ENCODE peak calls at places on chromosomes 5 and 9, in seven cellular contexts. T, V, C, I, U, M and Z are unnamed samples.
A peak's percentile ranks its signal among the peaks of the same experiment; 100 is the strongest.

GRCh38 chr9:111056554-111056953 is 18.3 kb upstream of the LPAR1 start:
- DNase-seq in M (no peak), I (no peak), V (no peak), T (no peak), U (peak; percentile 80), C (no peak), Z (no peak)

GRCh38 chr5:170219615-170220014 is 13.2 kb upstream of the C5orf58 start:
- DNase-seq in U (peak; percentile 32), I (no peak), M (no peak), C (peak; percentile 90), T (no peak), V (no peak), Z (no peak)

GRCh38 chr9:107465467-107466451 is 23.8 kb downstream of the KLF4 start:
- DNase-seq in T (peak; percentile 85), U (peak; percentile 33), M (peak; percentile 80), V (no peak), I (peak; percentile 83), C (peak; percentile 55), Z (peak; percentile 63)

GRCh38 chr9:123150708-123151503 is 117.4 kb downstream of the GPR21 start:
- DNase-seq in T (no peak), M (no peak), V (no peak), U (peak; percentile 41), I (no peak), C (peak; percentile 2), Z (no peak)

GRCh38 chr9:126459965-126460843 is 133.6 kb downstream of the MVB12B start:
- DNase-seq in V (no peak), I (no peak), M (no peak), U (peak; percentile 13), T (no peak), C (no peak), Z (no peak)

GRCh38 chr9:129596541-129597328 is 24.2 kb downstream of the C9orf50 start:
- DNase-seq in T (peak; percentile 88), M (peak; percentile 80), U (peak; percentile 73), I (peak; percentile 61), C (peak; percentile 25), V (no peak), Z (no peak)

GRCh38 chr5:143554918-143555477 is 151.5 kb upstream of the NR3C1 start:
- DNase-seq in V (no peak), U (peak; percentile 84), I (no peak), M (no peak), C (no peak), T (no peak), Z (no peak)

GRCh38 chr9:129363216-129363873 is 185.3 kb upstream of the IER5L start:
- DNase-seq in C (no peak), M (no peak), V (no peak), U (no peak), T (no peak), I (no peak), Z (no peak)

GRCh38 chr5:172858511-172858989 is 24.5 kb downstream of the ERGIC1 start:
- DNase-seq in C (peak; percentile 54), I (no peak), V (no peak), T (no peak), M (no peak), U (no peak), Z (no peak)

GRCh38 chr9:124676159-124676551 is 95.0 kb downstream of the NR6A1 start:
- DNase-seq in I (no peak), T (no peak), U (no peak), M (no peak), C (no peak), V (no peak), Z (no peak)

GRCh38 chr9:84867171-84867570 is 197.6 kb downstream of the NTRK2 start:
- DNase-seq in I (no peak), M (no peak), U (no peak), T (no peak), V (no peak), C (no peak), Z (no peak)

GRCh38 chr9:13758876-13759275 is 479.4 kb upstream of the MPDZ start:
- DNase-seq in M (peak; percentile 17), U (no peak), C (no peak), V (no peak), I (no peak), T (no peak), Z (no peak)

GRCh38 chr5:37900692-37901091 is 60.9 kb upstream of the GDNF start:
- DNase-seq in M (peak; percentile 50), U (peak; percentile 53), C (peak; percentile 54), T (peak; percentile 46), V (no peak), I (no peak), Z (no peak)

GRCh38 chr9:86867658-86868313 is 79.5 kb downstream of the GAS1 start:
- DNase-seq in I (no peak), C (no peak), T (peak; percentile 13), M (no peak), V (no peak), U (no peak), Z (no peak)

GRCh38 chr5:23820764-23821471 is 313.5 kb downstream of the PRDM9 start:
- DNase-seq in M (no peak), C (peak; percentile 84), U (peak; percentile 1), I (no peak), V (no peak), T (peak; percentile 66), Z (no peak)

GRCh38 chr5:180628827-180629702 is 20.3 kb downstream of the FLT4 start:
- DNase-seq in M (no peak), I (no peak), C (no peak), V (no peak), U (no peak), T (no peak), Z (no peak)

GRCh38 chr9:108837530-108837929 is 18.3 kb downstream of the ACTL7B start:
- DNase-seq in M (no peak), C (peak; percentile 79), V (no peak), I (no peak), U (no peak), T (no peak), Z (no peak)

DNA sequence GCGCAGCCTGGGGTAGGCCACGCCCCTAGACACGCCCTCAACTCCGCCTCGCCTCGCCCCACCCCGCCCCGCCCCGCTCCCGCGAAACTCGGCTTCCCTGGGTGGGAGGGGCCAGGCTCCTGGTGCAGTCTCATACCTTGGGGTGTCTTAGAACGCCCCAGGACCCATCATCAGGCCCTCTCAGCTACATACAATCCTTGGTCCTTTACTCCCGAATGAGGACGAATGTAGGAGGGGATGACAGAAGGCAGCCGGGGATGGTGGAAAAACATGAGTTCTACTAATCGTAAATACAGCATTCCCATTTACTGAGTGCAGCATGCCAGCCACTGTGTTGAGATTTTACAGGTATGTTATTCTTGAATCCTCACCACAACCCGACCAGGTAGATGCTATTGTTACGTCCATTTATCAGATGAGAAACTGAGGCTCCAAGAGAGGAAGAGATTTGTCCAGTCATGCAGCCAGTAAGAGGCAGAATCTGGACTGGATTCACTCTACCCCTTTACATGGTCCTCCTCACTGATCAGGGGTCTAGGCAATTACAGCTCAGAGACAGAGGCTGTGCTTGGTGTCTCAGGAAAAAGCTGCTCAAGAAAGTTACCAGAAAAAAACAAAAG is 6.8 kb downstream of the SH2D3C start:
- DNase-seq in C (no peak), T (no peak), V (no peak), M (no peak), I (no peak), U (no peak), Z (no peak)
- H3K27ac ChIP-seq in C (no peak overlapping the region), T (no peak overlapping the region), V (peak overlapping the region; percentile 58), M (no peak overlapping the region), I (no peak overlapping the region), U (no peak overlapping the region), Z (peak overlapping the region; percentile 51)

GRCh38 chr9:6567140-6567591 is 78.4 kb downstream of the GLDC start:
- DNase-seq in T (no peak), U (peak; percentile 97), V (no peak), I (no peak), C (peak; percentile 87), M (no peak), Z (peak; percentile 54)

GRCh38 chr9:6566409-6567139 is 79.0 kb downstream of the GLDC start:
- DNase-seq in V (no peak), U (peak; percentile 99), M (no peak), C (peak; percentile 97), I (no peak), T (no peak), Z (no peak)

GRCh38 chr9:6564868-6565267 is 80.7 kb downstream of the GLDC start:
- DNase-seq in I (no peak), T (no peak), V (no peak), M (peak; percentile 42), U (no peak), C (no peak), Z (no peak)

GRCh38 chr9:6564370-6564769 is 81.2 kb downstream of the GLDC start:
- DNase-seq in C (peak; percentile 41), U (no peak), V (no peak), T (no peak), I (no peak), M (no peak), Z (no peak)

DNA sequence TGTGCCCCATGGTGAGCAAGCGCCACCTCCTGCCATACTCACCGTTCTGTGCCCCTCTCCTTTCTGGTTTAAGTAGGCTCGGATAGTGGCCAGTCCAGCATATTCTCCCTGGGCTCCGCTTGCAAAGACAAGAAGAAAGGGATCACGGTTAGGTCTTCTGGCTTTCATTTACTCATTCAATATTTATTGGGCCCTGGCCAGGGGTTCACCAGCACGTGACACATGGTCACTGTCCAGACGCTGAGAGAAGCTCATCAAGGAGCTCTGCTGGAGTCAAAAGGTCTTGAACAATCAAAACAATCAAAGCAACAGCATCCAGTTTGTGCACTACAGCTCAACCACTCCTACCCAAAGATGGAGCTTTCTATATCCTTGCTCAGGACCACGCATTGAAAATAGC is 80.2 kb downstream of the GLDC start:
- DNase-seq in T (no peak), I (no peak), C (no peak), V (no peak), U (no peak), M (no peak), Z (no peak)
- H3K4me3 ChIP-seq in T (no peak overlapping the region), I (no peak overlapping the region), C (no peak overlapping the region), V (no peak overlapping the region), U (no peak overlapping the region), M (no peak overlapping the region), Z (no peak overlapping the region)

DNA sequence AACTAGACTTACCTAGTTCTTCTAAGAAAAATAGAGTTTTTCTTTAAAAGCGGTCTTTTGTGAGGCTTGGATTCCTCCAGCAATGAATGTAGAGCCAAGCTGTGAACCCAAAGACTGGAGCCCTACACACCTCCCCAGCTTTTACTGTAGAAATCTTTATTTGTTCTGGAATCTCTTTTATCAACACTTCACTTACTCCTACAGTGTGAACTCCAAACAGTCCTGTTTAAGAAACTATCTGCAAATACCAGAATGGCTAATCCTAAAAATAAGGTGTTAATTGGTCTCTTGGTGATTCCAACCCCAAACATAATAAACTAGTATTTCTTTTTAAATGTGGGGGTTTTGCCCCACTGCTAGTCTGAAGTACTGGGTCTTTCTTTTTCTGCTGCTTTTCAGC is 103.9 kb downstream of the ENC1 start:
- DNase-seq in I (no peak), T (no peak), U (no peak), M (no peak), V (no peak), C (no peak), Z (no peak)
- H3K27ac ChIP-seq in I (no peak overlapping the region), T (peak overlapping the region; percentile 27), U (no peak overlapping the region), M (no peak overlapping the region), V (no peak overlapping the region), C (no peak overlapping the region), Z (no peak overlapping the region)

DNA sequence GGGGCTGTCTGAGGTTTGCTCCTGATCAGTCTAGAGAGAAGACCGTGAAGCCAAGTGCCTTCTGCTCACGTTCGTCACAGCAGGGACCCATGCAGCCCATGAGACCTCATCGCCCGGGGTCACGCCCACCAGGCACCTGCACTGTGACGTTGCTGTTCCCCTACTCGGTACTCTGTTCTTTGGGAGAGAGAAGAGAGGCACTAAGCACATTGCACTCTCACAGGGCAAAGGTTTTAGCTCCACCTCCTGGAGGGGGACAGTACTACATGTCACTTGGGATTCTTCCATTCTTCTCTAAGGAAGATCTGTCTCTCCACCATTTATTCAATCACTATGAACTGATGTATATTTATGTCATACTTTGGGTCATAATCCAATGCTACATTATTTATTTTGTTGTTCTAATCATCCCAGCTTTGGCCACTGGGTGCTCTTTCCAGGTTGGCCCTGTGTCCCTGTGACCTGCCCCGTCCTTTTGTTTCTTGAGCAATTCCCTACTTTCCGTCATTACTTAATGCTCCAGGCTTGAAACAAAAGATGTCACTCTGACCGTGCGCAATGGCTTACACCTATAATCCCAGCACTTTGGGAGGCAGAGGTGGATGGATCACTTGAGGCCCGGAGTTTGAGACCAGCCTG is 31.4 kb upstream of the BRD3 start:
- DNase-seq in I (no peak), T (peak; percentile 82), V (peak; percentile 32), M (no peak), U (peak; percentile 8), C (peak; percentile 75), Z (no peak)
- H3K4me3 ChIP-seq in I (no peak overlapping the region), T (no peak overlapping the region), V (no peak overlapping the region), M (no peak overlapping the region), U (no peak overlapping the region), C (no peak overlapping the region), Z (no peak overlapping the region)